ENCODE peak calls at places on chromosomes 5 and 9, in six cellular contexts. F is neural progenitor cell; C is stomach; O is CD8-positive, alpha-beta memory T cell; X is left lung; G is effector memory CD4-positive, alpha-beta T cell. K is an unnamed sample.

GRCh38 chr9:78030553-78031270 is 899 bp downstream of the GNAQ start:
- DNase-seq in F (peak), C (peak), O (peak), X (peak), G (peak), K (peak)

GRCh38 chr5:65874241-65874640 is 52.1 kb upstream of the ERBIN start:
- DNase-seq in F (no peak), C (no peak), O (no peak), X (no peak), G (no peak), K (no peak)

GRCh38 chr9:20340161-20340861 is 282.0 kb downstream of the MLLT3 start:
- DNase-seq in F (peak), C (no peak), O (no peak), X (no peak), G (no peak), K (peak)

GRCh38 chr9:91890662-91891061 is 59.4 kb downstream of the ROR2 start:
- DNase-seq in F (no peak), C (no peak), O (no peak), X (no peak), G (no peak), K (no peak)

GRCh38 chr9:132364068-132364467 is 9.3 kb upstream of the SETX start:
- DNase-seq in F (no peak), C (no peak), O (no peak), X (no peak), G (no peak), K (no peak)

GRCh38 chr9:93450817-93451761 is at the start of gene FAM120A:
- DNase-seq in F (peak), C (peak), O (peak), X (peak), G (peak), K (peak)

GRCh38 chr5:1011226-1011631 is 2.6 kb downstream of the NKD2 start:
- DNase-seq in F (peak), C (peak), O (no peak), X (peak), G (no peak), K (peak)

GRCh38 chr9:112719292-112719691 is 1.4 kb upstream of the INIP start:
- DNase-seq in F (no peak), C (no peak), O (no peak), X (no peak), G (no peak), K (no peak)

GRCh38 chr5:157516626-157517325 is 56.8 kb downstream of the NIPAL4 start:
- DNase-seq in F (no peak), C (no peak), O (no peak), X (no peak), G (no peak), K (peak)

GRCh38 chr5:36599986-36600779 is 6.2 kb upstream of the SLC1A3 start:
- DNase-seq in F (no peak), C (no peak), O (no peak), X (no peak), G (no peak), K (no peak)

GRCh38 chr5:95973793-95974325 is 12.2 kb upstream of the ELL2 start:
- DNase-seq in F (no peak), C (no peak), O (peak), X (no peak), G (no peak), K (peak)

GRCh38 chr5:95219411-95219810 is 65.5 kb downstream of the MCTP1 start:
- DNase-seq in F (peak), C (no peak), O (no peak), X (no peak), G (no peak), K (peak)

GRCh38 chr9:122991370-122991830 is 42.1 kb upstream of the GPR21 start:
- DNase-seq in F (peak), C (no peak), O (peak), X (no peak), G (no peak), K (peak)

GRCh38 chr9:87713278-87713989 is 12.5 kb upstream of the CTSL start:
- DNase-seq in F (no peak), C (peak), O (no peak), X (peak), G (no peak), K (peak)

GRCh38 chr5:181241393-181241975 is 2.2 kb downstream of the RACK1 start:
- DNase-seq in F (no peak), C (no peak), O (no peak), X (no peak), G (no peak), K (no peak)

GRCh38 chr9:95197692-95198271 is 119.7 kb downstream of the FANCC start:
- DNase-seq in F (no peak), C (peak), O (no peak), X (no peak), G (no peak), K (peak)

GRCh38 chr5:64505769-64506566 is at the start of gene RGS7BP:
- DNase-seq in F (peak), C (peak), O (no peak), X (peak), G (no peak), K (no peak)

GRCh38 chr9:16543225-16543624 is 327.2 kb downstream of the BNC2 start:
- DNase-seq in F (no peak), C (no peak), O (no peak), X (no peak), G (no peak), K (no peak)

GRCh38 chr9:73009649-73010288 is 56.9 kb upstream of the ALDH1A1 start:
- DNase-seq in F (no peak), C (no peak), O (no peak), X (no peak), G (no peak), K (peak)

GRCh38 chr5:43335681-43336080 is 22.5 kb upstream of the HMGCS1 start:
- DNase-seq in F (no peak), C (no peak), O (no peak), X (no peak), G (no peak), K (no peak)

GRCh38 chr5:124342027-124342471 is 404.4 kb downstream of the ZNF608 start:
- DNase-seq in F (no peak), C (no peak), O (no peak), X (no peak), G (no peak), K (peak)

GRCh38 chr5:151899400-151899799 is 25.3 kb downstream of the GLRA1 start:
- DNase-seq in F (no peak), C (no peak), O (no peak), X (peak), G (no peak), K (no peak)

GRCh38 chr9:2231831-2232230 is 216.7 kb downstream of the SMARCA2 start:
- DNase-seq in F (no peak), C (no peak), O (no peak), X (no peak), G (no peak), K (no peak)

GRCh38 chr5:138953370-138954256 is 78.5 kb upstream of the LRRTM2 start:
- DNase-seq in F (no peak), C (peak), O (no peak), X (peak), G (no peak), K (peak)

GRCh38 chr5:157295247-157295646 is 29.3 kb downstream of the CYFIP2 start:
- DNase-seq in F (no peak), C (no peak), O (no peak), X (no peak), G (no peak), K (no peak)

GRCh38 chr5:111068208-111068607 is 3.3 kb upstream of the TSLP start:
- DNase-seq in F (no peak), C (no peak), O (no peak), X (no peak), G (no peak), K (no peak)

GRCh38 chr5:115952579-115952978 is 9.7 kb upstream of the LVRN start:
- DNase-seq in F (no peak), C (no peak), O (no peak), X (no peak), G (no peak), K (peak)

GRCh38 chr9:91900057-91900816 is 49.8 kb downstream of the ROR2 start:
- DNase-seq in F (peak), C (no peak), O (no peak), X (peak), G (no peak), K (no peak)

GRCh38 chr5:58842851-58843250 is 260.0 kb downstream of the RAB3C start:
- DNase-seq in F (no peak), C (no peak), O (no peak), X (no peak), G (no peak), K (no peak)

GRCh38 chr9:85212209-85212608 is 529.5 kb downstream of the AGTPBP1 start:
- DNase-seq in F (no peak), C (no peak), O (no peak), X (no peak), G (no peak), K (no peak)

GRCh38 chr5:10460252-10460906 is 18.7 kb downstream of the ROPN1L start:
- DNase-seq in F (no peak), C (peak), O (no peak), X (no peak), G (no peak), K (no peak)

GRCh38 chr9:121373401-121373769 is 3.3 kb upstream of the STOM start:
- DNase-seq in F (no peak), C (no peak), O (no peak), X (no peak), G (no peak), K (no peak)

GRCh38 chr5:72325566-72326297 is 5.6 kb downstream of the PTCD2 start:
- DNase-seq in F (no peak), C (no peak), O (no peak), X (no peak), G (no peak), K (no peak)

GRCh38 chr9:97786341-97786740 is 66.7 kb upstream of the FOXE1 start:
- DNase-seq in F (peak), C (no peak), O (no peak), X (no peak), G (no peak), K (no peak)

GRCh38 chr9:110668528-110669167 is at the start of gene MUSK:
- DNase-seq in F (no peak), C (no peak), O (no peak), X (no peak), G (no peak), K (peak)

GRCh38 chr9:134871941-134872340 is 8.7 kb upstream of the FCN2 start:
- DNase-seq in F (no peak), C (no peak), O (no peak), X (no peak), G (no peak), K (no peak)

GRCh38 chr9:122336836-122337560 is 33.8 kb upstream of the PTGS1 start:
- DNase-seq in F (no peak), C (no peak), O (no peak), X (no peak), G (no peak), K (no peak)

GRCh38 chr9:115765060-115765459 is 388.5 kb upstream of the PAPPA start:
- DNase-seq in F (no peak), C (no peak), O (no peak), X (no peak), G (no peak), K (no peak)
- H3K27ac ChIP-seq in F (no peak), C (no peak), O (no peak), X (no peak), G (no peak), K (no peak)

GRCh38 chr9:37144762-37145161 is 24.4 kb downstream of the ZCCHC7 start:
- DNase-seq in F (peak), C (no peak), O (no peak), X (no peak), G (no peak), K (peak)

GRCh38 chr9:37146372-37146771 is 26.0 kb downstream of the ZCCHC7 start:
- DNase-seq in F (no peak), C (no peak), O (peak), X (no peak), G (no peak), K (no peak)

GRCh38 chr9:37141015-37141414 is 20.6 kb downstream of the ZCCHC7 start:
- DNase-seq in F (no peak), C (no peak), O (no peak), X (no peak), G (no peak), K (no peak)
- H3K27ac ChIP-seq in F (no peak), C (no peak), O (no peak), X (no peak), G (no peak), K (no peak)

GRCh38 chr5:127702913-127703575 is at the start of gene CCDC192:
- DNase-seq in F (peak), C (no peak), O (no peak), X (no peak), G (no peak), K (no peak)
- H3K27ac ChIP-seq in F (no peak), C (no peak), O (no peak), X (no peak), G (no peak), K (no peak)

DNA sequence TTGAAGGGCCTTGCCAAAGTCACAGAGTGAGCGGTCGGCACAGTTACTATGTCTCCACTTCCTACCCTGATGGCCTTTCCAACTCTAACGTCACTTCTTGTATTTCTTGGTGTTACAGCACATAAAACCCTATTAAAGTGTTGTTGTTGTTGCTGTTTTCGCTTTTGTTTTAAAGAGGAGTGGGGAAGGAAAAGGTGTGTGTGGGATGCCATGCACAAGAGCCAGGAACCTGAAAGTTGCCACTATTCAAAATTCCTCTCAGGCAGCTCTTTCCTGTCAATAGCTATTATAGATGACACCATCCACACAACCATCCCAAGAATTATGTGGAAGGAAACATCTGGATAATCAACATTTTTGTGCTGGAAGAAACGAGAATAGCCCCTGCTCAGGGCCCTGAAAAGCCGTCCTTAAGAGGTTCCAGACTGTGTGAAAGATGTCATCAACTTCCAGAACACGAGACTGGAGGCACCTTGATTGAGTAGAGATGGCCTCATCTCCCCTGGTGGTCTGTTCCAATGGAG is 79.3 kb downstream of the SHB start:
- DNase-seq in F (no peak), C (no peak), O (no peak), X (no peak), G (no peak), K (no peak)
- H3K27ac ChIP-seq in F (no peak), C (no peak), O (no peak), X (no peak), G (no peak), K (no peak)

GRCh38 chr9:124780757-124781151 is 3.8 kb downstream of the OLFML2A start:
- DNase-seq in F (no peak), C (peak), O (no peak), X (no peak), G (no peak), K (no peak)
- H3K27ac ChIP-seq in F (no peak), C (no peak), O (no peak), X (no peak), G (no peak), K (no peak)

GRCh38 chr5:173745123-173745522 is 128.7 kb upstream of the BOD1 start:
- DNase-seq in F (no peak), C (no peak), O (no peak), X (no peak), G (no peak), K (peak)

GRCh38 chr5:173746050-173746449 is 129.6 kb upstream of the BOD1 start:
- DNase-seq in F (no peak), C (no peak), O (no peak), X (no peak), G (no peak), K (no peak)

GRCh38 chr5:173744527-173744926 is 128.1 kb upstream of the BOD1 start:
- DNase-seq in F (peak), C (no peak), O (no peak), X (no peak), G (no peak), K (peak)

GRCh38 chr5:173743641-173744343 is 127.3 kb upstream of the BOD1 start:
- DNase-seq in F (no peak), C (no peak), O (no peak), X (no peak), G (no peak), K (no peak)

DNA sequence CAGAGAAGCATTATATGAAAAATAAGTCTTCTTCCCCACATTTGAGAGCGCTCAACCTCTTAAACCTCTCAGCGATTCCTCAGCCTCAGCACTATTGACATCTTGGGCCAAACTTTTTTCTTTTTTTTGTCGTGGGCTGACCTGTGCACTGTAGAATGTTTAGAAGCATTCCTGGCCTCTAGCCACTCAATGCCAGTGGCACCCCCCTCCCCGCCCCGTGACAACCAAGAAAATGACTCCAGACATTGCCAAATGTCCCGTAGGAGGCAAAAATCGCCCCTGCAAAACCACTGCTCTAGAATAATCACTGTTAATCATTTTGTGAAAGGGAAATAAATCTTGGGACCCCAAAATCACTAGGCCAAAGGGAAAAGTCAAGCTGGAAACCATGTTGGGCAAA is 129.1 kb upstream of the BOD1 start:
- DNase-seq in F (no peak), C (no peak), O (no peak), X (no peak), G (no peak), K (no peak)
- H3K27ac ChIP-seq in F (no peak), C (no peak), O (no peak), X (no peak), G (no peak), K (no peak)

DNA sequence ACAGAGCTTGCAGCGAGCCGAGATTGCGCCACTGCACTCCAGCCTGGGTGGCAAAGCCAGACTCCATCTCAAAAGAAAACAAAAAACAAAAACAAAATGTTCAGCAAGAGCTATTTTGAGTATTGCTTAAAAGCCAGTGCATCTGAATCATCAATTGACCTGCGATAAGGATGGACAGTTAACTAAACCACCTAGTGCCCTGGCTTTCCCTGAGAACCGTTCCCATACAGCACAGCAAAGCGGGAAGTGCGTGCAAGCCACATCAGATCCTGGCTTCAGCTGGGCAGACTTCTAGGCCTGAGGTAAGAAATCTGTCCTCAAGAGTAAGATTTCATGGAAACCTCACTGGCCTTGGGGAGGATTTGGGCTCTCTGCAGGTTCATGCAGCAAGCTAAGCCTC is 2.7 kb downstream of the DYNC2I2 start:
- DNase-seq in F (no peak), C (no peak), O (no peak), X (no peak), G (no peak), K (no peak)
- H3K27ac ChIP-seq in F (no peak), C (no peak), O (no peak), X (no peak), G (no peak), K (no peak)

GRCh38 chr9:115616666-115617239 is 498.8 kb upstream of the TNC start:
- DNase-seq in F (no peak), C (no peak), O (no peak), X (no peak), G (no peak), K (no peak)

GRCh38 chr9:115614931-115615401 is 497.0 kb upstream of the TNC start:
- DNase-seq in F (no peak), C (no peak), O (no peak), X (no peak), G (no peak), K (peak)

GRCh38 chr9:115615821-115616665 is 498.1 kb upstream of the TNC start:
- DNase-seq in F (no peak), C (no peak), O (no peak), X (no peak), G (no peak), K (peak)

DNA sequence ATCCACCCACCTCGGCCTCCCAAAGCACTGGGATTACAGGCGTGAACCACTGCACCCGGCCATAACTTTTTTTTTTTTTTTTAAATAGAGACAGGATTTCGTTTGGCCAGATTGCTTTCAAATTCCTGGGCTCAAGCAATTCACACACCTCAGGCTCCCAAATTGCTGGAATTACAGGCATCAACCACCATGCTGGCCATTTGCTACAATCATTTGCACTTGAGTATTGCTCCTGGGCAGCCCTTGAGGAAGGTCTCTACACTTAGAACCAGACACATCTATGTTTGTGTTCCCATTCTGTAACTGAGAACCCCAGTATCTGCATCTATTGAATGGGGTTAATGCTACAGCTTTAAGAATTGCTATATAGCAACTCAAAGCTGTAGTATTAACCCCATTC is 496.4 kb upstream of the TNC start:
- DNase-seq in F (no peak), C (no peak), O (no peak), X (no peak), G (no peak), K (no peak)
- H3K27ac ChIP-seq in F (no peak), C (no peak), O (no peak), X (no peak), G (no peak), K (no peak)

GRCh38 chr5:177593511-177593910 is 1.5 kb downstream of the TMED9 start:
- DNase-seq in F (no peak), C (no peak), O (no peak), X (no peak), G (no peak), K (no peak)

GRCh38 chr5:177590406-177590805 is 1.6 kb upstream of the TMED9 start:
- DNase-seq in F (no peak), C (no peak), O (no peak), X (no peak), G (no peak), K (no peak)

GRCh38 chr5:177592905-177593304 is 902 bp downstream of the TMED9 start:
- DNase-seq in F (no peak), C (no peak), O (no peak), X (no peak), G (no peak), K (no peak)

GRCh38 chr5:177592010-177592834 is at the start of gene TMED9:
- DNase-seq in F (peak), C (peak), O (peak), X (peak), G (peak), K (peak)

GRCh38 chr5:177591690-177592009 is 353 bp upstream of the TMED9 start:
- DNase-seq in F (no peak), C (no peak), O (no peak), X (no peak), G (no peak), K (no peak)
- H3K27ac ChIP-seq in F (no peak), C (peak), O (peak), X (no peak), G (peak), K (no peak)

K was measured in SJCRH30.